ENCODE peak calls at places on chromosomes 11 and 22, in four cellular contexts. E is K562, Q is H1, D is HepG2. X is an unnamed sample.

GRCh38 chr11:554824-555499 is 5.6 kb downstream of the LMNTD2 start:
- DNase-seq in E (peak; percentile 80), Q (peak; percentile 62), D (peak; percentile 44), X (no peak)

GRCh38 chr22:37206118-37206840 is 6.0 kb downstream of the SSTR3 start:
- DNase-seq in E (no peak), Q (no peak), D (no peak), X (no peak)

GRCh38 chr11:106101797-106102196 is 24.3 kb downstream of the AASDHPPT start:
- DNase-seq in E (no peak), Q (no peak), D (no peak), X (no peak)

GRCh38 chr11:123559418-123559817 is 95.0 kb downstream of the SCN3B start:
- DNase-seq in E (no peak), Q (no peak), D (no peak), X (no peak)

GRCh38 chr11:20353829-20354434 is 9.6 kb upstream of the HTATIP2 start:
- DNase-seq in E (peak; percentile 53), Q (no peak), D (peak; percentile 46), X (no peak)

GRCh38 chr11:1336836-1337646 is 27.6 kb upstream of the TOLLIP start:
- DNase-seq in E (peak; percentile 9), Q (no peak), D (no peak), X (no peak)

GRCh38 chr22:36757608-36758220 is 18.2 kb downstream of the IFT27 start:
- DNase-seq in E (peak; percentile 53), Q (peak; percentile 63), D (peak; percentile 58), X (no peak)

GRCh38 chr11:73229321-73230275 is 11.5 kb downstream of the P2RY2 start:
- DNase-seq in E (no peak), Q (no peak), D (no peak), X (no peak)

GRCh38 chr11:131389582-131389981 is 19.2 kb downstream of the NTM start:
- DNase-seq in E (no peak), Q (no peak), D (no peak), X (no peak)

GRCh38 chr11:73168925-73169579 is 26.9 kb upstream of the FCHSD2 start:
- DNase-seq in E (no peak), Q (no peak), D (peak; percentile 58), X (no peak)

GRCh38 chr11:105297463-105297862 is 157.9 kb upstream of the CARD18 start:
- DNase-seq in E (no peak), Q (no peak), D (no peak), X (no peak)

GRCh38 chr11:63892233-63892632 is 24.7 kb downstream of the RCOR2 start:
- DNase-seq in E (no peak), Q (no peak), D (no peak), X (no peak)

GRCh38 chr11:9525116-9525515 is 48.4 kb upstream of the WEE1 start:
- DNase-seq in E (no peak), Q (no peak), D (no peak), X (no peak)

GRCh38 chr11:47164321-47164720 is 12.4 kb downstream of the ARFGAP2 start:
- DNase-seq in E (no peak), Q (no peak), D (no peak), X (no peak)

GRCh38 chr11:48055292-48056132 is 75.2 kb downstream of the PTPRJ start:
- DNase-seq in E (peak; percentile 29), Q (no peak), D (peak; percentile 34), X (no peak)

GRCh38 chr11:120546312-120547205 is 35.0 kb downstream of the GRIK4 start:
- DNase-seq in E (no peak), Q (no peak), D (no peak), X (no peak)

GRCh38 chr11:103586756-103587155 is 449.7 kb upstream of the DDI1 start:
- DNase-seq in E (no peak), Q (no peak), D (no peak), X (no peak)

GRCh38 chr11:115322553-115323203 is 181.5 kb downstream of the CADM1 start:
- DNase-seq in E (no peak), Q (no peak), D (no peak), X (no peak)

GRCh38 chr11:5626191-5626590 is 1.4 kb downstream of the TRIM34 start:
- DNase-seq in E (no peak), Q (no peak), D (no peak), X (no peak)

GRCh38 chr11:6674856-6675255 is 8.3 kb downstream of the MRPL17 start:
- DNase-seq in E (no peak), Q (no peak), D (no peak), X (no peak)

DNA sequence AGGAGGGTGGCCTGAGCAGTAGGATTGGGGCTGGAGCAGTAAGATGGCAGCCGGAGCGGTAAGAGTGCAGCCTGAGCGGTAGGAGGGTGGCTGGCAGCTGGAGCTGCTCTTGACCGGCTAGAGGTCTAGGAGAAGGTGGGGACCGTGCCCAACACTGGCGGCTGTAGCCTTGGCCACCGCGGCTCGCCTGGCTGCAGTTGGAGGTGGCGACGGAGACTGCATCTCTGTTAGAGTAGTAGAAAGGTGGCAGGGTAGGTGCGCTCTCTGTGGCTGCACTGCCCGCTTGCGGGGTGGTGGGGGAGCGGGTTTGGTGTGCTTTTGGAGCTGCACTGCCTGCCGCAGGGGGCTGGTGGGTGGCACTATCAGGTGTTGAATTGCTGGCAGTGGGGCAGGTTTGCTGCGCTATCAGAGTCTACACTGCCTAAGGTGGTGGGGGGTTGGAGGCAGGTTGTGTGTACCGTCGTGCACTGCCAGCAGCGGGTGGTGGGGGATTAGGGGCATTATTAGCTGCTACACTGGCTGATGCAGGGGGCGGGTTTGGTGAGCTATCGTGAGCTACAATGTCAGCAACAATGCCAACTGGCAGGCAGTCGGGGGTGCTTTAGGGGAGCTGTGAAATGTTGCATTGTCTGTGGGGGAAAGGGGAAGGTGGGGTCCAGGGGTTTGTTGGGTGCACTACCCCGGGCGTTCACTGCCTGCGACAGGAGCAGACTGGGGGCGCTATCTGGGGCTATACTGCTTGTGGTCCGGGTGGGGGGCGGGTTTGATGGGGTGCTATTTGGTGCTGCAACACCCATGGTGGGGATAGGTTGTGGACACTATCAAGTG is 4461.3 kb upstream of the OR11H1 start:
- DNase-seq in E (peak; percentile 31), Q (no peak), D (no peak), X (no peak)
- TF ChIP-seq SP1 in E (no peak), Q (no peak), D (no peak), X (no peak)

GRCh38 chr11:96288915-96289314 is 54.1 kb downstream of the MAML2 start:
- DNase-seq in E (no peak), Q (no peak), D (no peak), X (peak; percentile 58)
- TF ChIP-seq EP300 in E (no peak), Q (no peak), D (no peak), X (peak; percentile 28)

GRCh38 chr11:119284344-119285157 is 32.4 kb downstream of the MCAM start:
- DNase-seq in E (peak; percentile 48), Q (no peak), D (peak; percentile 34), X (no peak)
- TF ChIP-seq SP1 in E (no peak), Q (no peak), D (no peak), X (no peak)

GRCh38 chr11:62394825-62395538 is 23.9 kb upstream of the SCGB1A1 start:
- DNase-seq in E (peak; percentile 76), Q (no peak), D (peak; percentile 71), X (peak; percentile 28)
- TF ChIP-seq EP300 in E (no peak), Q (no peak), D (no peak), X (no peak)

GRCh38 chr11:35491231-35491871 is 34.1 kb downstream of the PAMR1 start:
- DNase-seq in E (no peak), Q (no peak), D (no peak), X (no peak)
- TF ChIP-seq SP1 in E (no peak), Q (no peak), D (no peak), X (no peak)

GRCh38 chr22:41367680-41368542 is 13.8 kb upstream of the TEF start:
- DNase-seq in E (no peak), Q (no peak), D (peak; percentile 39), X (no peak)

GRCh38 chr22:41365425-41365824 is 16.3 kb upstream of the TEF start:
- DNase-seq in E (no peak), Q (no peak), D (no peak), X (no peak)

GRCh38 chr22:41368543-41368817 is 13.3 kb upstream of the TEF start:
- DNase-seq in E (no peak), Q (no peak), D (no peak), X (no peak)

GRCh38 chr22:41366323-41367014 is 15.3 kb upstream of the TEF start:
- DNase-seq in E (no peak), Q (no peak), D (no peak), X (no peak)

GRCh38 chr22:41367039-41367679 is 14.6 kb upstream of the TEF start:
- DNase-seq in E (peak; percentile 93), Q (no peak), D (peak; percentile 80), X (no peak)
- TF ChIP-seq EP300 in E (no peak), Q (no peak), D (no peak), X (no peak)

DNA sequence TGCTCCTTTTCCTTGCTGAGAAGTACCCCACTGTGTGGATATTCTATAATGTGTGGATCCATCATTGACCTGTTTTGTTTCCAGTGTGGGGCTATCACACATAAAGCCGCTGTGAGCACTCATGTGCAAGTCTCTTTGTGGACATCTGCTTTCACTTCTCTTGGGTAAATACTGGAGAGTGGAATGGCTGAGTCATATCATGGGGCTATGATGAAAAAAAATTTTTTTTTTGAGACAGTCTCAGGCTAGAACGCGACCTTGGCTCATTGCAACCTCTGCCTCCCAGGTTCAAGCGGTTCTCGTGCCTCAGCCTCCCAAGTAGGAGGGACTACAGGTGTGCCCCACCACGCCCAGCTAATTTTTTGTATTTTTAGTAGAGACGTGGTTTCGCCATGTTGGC is 7.7 kb upstream of the FAM118A start:
- DNase-seq in E (no peak), Q (no peak), D (peak; percentile 81), X (no peak)
- TF ChIP-seq SP1 in E (no peak), Q (no peak), D (no peak), X (no peak)

GRCh38 chr11:12411806-12412727 is 34.7 kb downstream of the PARVA start:
- DNase-seq in E (peak; percentile 77), Q (peak; percentile 68), D (peak; percentile 31), X (no peak)
- TF ChIP-seq EP300 in E (no peak), Q (no peak), D (no peak), X (no peak)

DNA sequence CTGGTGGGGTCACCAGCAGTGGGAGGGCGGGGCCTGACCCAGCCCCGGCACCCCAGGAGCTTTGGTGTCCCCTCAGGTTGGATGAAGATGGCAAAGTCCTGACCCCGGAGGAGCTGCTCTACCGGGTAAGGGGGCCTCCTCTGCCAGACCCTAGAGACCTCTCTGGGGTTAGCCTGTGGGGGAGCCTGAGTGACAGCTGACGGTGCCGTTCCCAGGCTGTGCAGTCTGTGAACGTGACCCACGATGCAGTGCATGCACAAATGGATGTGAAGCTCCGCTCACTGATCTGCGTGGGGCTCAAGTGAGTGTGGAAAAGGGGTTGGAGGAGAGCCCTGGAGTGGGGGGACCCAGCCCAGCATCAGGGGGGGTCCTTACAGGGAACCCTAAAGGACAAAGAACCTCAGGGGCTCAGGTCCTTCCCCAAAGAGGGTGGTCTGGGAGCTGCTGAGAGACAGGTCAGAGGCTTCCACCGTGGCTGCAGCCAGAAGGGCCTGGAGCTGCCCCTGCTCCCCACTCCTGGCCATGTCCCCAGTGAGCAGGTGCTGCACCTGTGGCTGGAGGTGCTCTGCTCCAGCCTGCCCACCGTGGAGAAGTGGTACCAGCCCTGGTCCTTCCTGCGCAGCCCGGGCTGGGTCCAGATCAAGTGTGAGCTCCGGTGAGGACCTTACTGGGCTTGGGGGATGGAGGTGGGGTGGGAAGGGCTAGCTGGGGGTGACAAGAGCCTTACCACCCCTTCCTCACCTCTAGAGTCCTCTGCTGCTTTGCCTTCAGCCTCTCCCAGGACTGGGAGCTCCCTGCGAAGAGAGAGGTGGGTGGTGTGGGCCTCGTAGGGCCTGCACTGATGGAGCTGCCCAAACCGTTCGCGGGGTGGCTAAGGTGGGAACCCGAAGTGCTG is 38.6 kb downstream of the SGSM3 start:
- DNase-seq in E (no peak), Q (no peak), D (no peak), X (no peak)
- TF ChIP-seq SP1 in E (no peak), Q (no peak), D (no peak), X (no peak)